ENCODE peak calls at places on chromosome 3, in six cellular contexts. M is ACHN, V is DMS79, F is B cell, T is GM13977, N is foreskin melanocyte. E is an unnamed sample.

GRCh38 chr3:192223815-192224214 is 503.5 kb downstream of the FGF12 start:
- DNase-seq in F (no peak), M (no peak), T (no peak), V (no peak), N (no peak), E (no peak)

GRCh38 chr3:174949523-174949922 is 90.4 kb downstream of the NAALADL2 start:
- DNase-seq in N (no peak), V (no peak), F (no peak), T (no peak), M (no peak), E (peak)

GRCh38 chr3:87298111-87298718 is 21.8 kb upstream of the POU1F1 start:
- DNase-seq in F (no peak), N (no peak), V (no peak), M (peak), T (peak), E (peak)

GRCh38 chr3:185257334-185257733 is 3.5 kb upstream of the EHHADH start:
- DNase-seq in T (no peak), F (no peak), N (no peak), V (no peak), M (no peak), E (no peak)

GRCh38 chr3:66406841-66407240 is 94.0 kb downstream of the LRIG1 start:
- DNase-seq in M (no peak), N (no peak), T (no peak), F (no peak), V (no peak), E (no peak)

GRCh38 chr3:109132801-109133473 is 3.6 kb upstream of the C3orf85 start:
- DNase-seq in F (no peak), M (no peak), N (no peak), V (no peak), T (no peak), E (peak)

GRCh38 chr3:32297366-32297765 is 58.9 kb downstream of the CMTM8 start:
- DNase-seq in N (no peak), M (no peak), T (no peak), F (no peak), V (no peak), E (no peak)

GRCh38 chr3:197083486-197083885 is 53.9 kb upstream of the MELTF start:
- DNase-seq in T (no peak), M (peak), V (no peak), N (no peak), F (no peak), E (no peak)

GRCh38 chr3:108088697-108089096 is 2.1 kb downstream of the CD47 start:
- DNase-seq in F (no peak), N (peak), M (peak), T (peak), V (no peak), E (peak)

GRCh38 chr3:56923546-56924224 is 121.9 kb upstream of the ARHGEF3 start:
- DNase-seq in V (no peak), M (peak), N (peak), F (peak), T (no peak), E (peak)

GRCh38 chr3:130609580-130609979 is 92.6 kb downstream of the COL6A6 start:
- DNase-seq in V (no peak), T (no peak), F (no peak), M (no peak), N (no peak), E (no peak)

GRCh38 chr3:48938156-48938555 is 19.5 kb downstream of the ARIH2 start:
- DNase-seq in F (no peak), T (no peak), V (no peak), N (no peak), M (no peak), E (no peak)

GRCh38 chr3:157151627-157152026 is 8.3 kb downstream of the CCNL1 start:
- DNase-seq in V (no peak), M (no peak), T (no peak), F (no peak), N (no peak), E (peak)

GRCh38 chr3:172194702-172195392 is 155.5 kb downstream of the FNDC3B start:
- DNase-seq in M (no peak), F (no peak), N (no peak), T (no peak), V (peak), E (peak)

GRCh38 chr3:48404440-48405342 is 25.2 kb downstream of the PLXNB1 start:
- DNase-seq in T (peak), V (no peak), M (no peak), N (no peak), F (no peak), E (no peak)

GRCh38 chr3:66454464-66454859 is 46.4 kb downstream of the LRIG1 start:
- DNase-seq in N (no peak), M (no peak), V (no peak), F (no peak), T (no peak), E (no peak)

GRCh38 chr3:184443364-184443763 is 63.5 kb downstream of the CHRD start:
- DNase-seq in N (no peak), V (no peak), T (no peak), M (no peak), F (no peak), E (no peak)

E was measured in HT-29.